ENCODE peak calls at places on chromosome 13, in seven cellular contexts. A, L, I, T, N, X and G are unnamed samples.

GRCh38 chr13:67742478-67742877 is 512.3 kb upstream of the PCDH9 start:
- DNase-seq in A (no peak), L (no peak), X (no peak), I (no peak), T (no peak), N (no peak), G (no peak)

GRCh38 chr13:105097501-105097900 is 1438.0 kb downstream of the EFNB2 start:
- DNase-seq in X (no peak), N (no peak), I (no peak), T (no peak), A (no peak), L (no peak), G (no peak)

GRCh38 chr13:52851153-52851962 is 2.9 kb upstream of the PCDH8 start:
- DNase-seq in L (no peak), N (no peak), T (peak), X (no peak), I (peak), A (no peak), G (peak)

GRCh38 chr13:97189943-97190342 is 32.2 kb upstream of the MBNL2 start:
- DNase-seq in I (no peak), N (no peak), L (no peak), T (no peak), A (no peak), X (no peak), G (no peak)

GRCh38 chr13:38636106-38636505 is 50.8 kb upstream of the FREM2 start:
- DNase-seq in A (no peak), T (no peak), I (no peak), L (no peak), X (no peak), N (no peak), G (no peak)

GRCh38 chr13:96728463-96728862 is 265.8 kb downstream of the OXGR1 start:
- DNase-seq in I (no peak), X (no peak), N (no peak), T (no peak), L (no peak), A (no peak), G (peak)

GRCh38 chr13:112760440-112760839 is 70.6 kb downstream of the ATP11A start:
- DNase-seq in A (no peak), N (no peak), T (no peak), L (no peak), I (no peak), X (no peak), G (no peak)

GRCh38 chr13:114140131-114140908 is 7.9 kb upstream of the RASA3 start:
- DNase-seq in X (no peak), N (no peak), T (no peak), A (no peak), L (no peak), I (no peak), G (no peak)

GRCh38 chr13:37485766-37486165 is 112.8 kb downstream of the POSTN start:
- DNase-seq in A (no peak), N (no peak), T (no peak), L (no peak), I (no peak), X (no peak), G (peak)

GRCh38 chr13:110683203-110683883 is 22.6 kb downstream of the CARS2 start:
- DNase-seq in L (no peak), A (peak), I (peak), N (no peak), X (no peak), T (no peak), G (no peak)

GRCh38 chr13:111039735-111040134 is 75.4 kb upstream of the ARHGEF7 start:
- DNase-seq in I (no peak), L (no peak), X (no peak), A (no peak), N (no peak), T (no peak), G (no peak)

GRCh38 chr13:112819816-112820215 is 130.0 kb downstream of the ATP11A start:
- DNase-seq in T (no peak), I (no peak), X (no peak), L (no peak), A (no peak), N (no peak), G (no peak)

GRCh38 chr13:105914637-105915036 is 620.8 kb downstream of the EFNB2 start:
- DNase-seq in N (no peak), A (no peak), T (no peak), L (peak), X (no peak), I (no peak), G (peak)

GRCh38 chr13:111335263-111335662 is 14.8 kb downstream of the TEX29 start:
- DNase-seq in I (no peak), T (no peak), A (no peak), N (no peak), X (no peak), L (no peak), G (no peak)

GRCh38 chr13:112859817-112860190 is 109.2 kb upstream of the MCF2L start:
- DNase-seq in L (peak), I (peak), T (no peak), X (no peak), A (no peak), N (peak), G (no peak)

GRCh38 chr13:109874921-109875454 is 88.6 kb upstream of the IRS2 start:
- DNase-seq in I (no peak), N (peak), T (no peak), L (no peak), A (no peak), X (no peak), G (peak)

GRCh38 chr13:106649495-106649894 is 81.6 kb upstream of the ARGLU1 start:
- DNase-seq in L (no peak), T (no peak), A (no peak), N (peak), I (no peak), X (no peak), G (peak)

GRCh38 chr13:41651413-41652068 is 194.2 kb downstream of the RGCC start:
- DNase-seq in T (no peak), L (no peak), I (no peak), X (no peak), A (no peak), N (no peak), G (no peak)

GRCh38 chr13:28582225-28582891 is 76.6 kb upstream of the POMP start:
- DNase-seq in T (no peak), A (no peak), I (peak), N (no peak), L (no peak), X (no peak), G (no peak)

GRCh38 chr13:30744056-30744684 is 8.8 kb downstream of the ALOX5AP start:
- DNase-seq in A (peak), N (peak), X (no peak), T (no peak), I (no peak), L (no peak), G (no peak)

GRCh38 chr13:29753593-29754485 is 96.6 kb downstream of the UBL3 start:
- DNase-seq in I (no peak), L (no peak), N (no peak), T (no peak), X (no peak), A (no peak), G (no peak)

GRCh38 chr13:30341815-30342570 is 34.6 kb upstream of the KATNAL1 start:
- DNase-seq in I (peak), N (peak), A (no peak), X (peak), T (no peak), L (peak), G (peak)

GRCh38 chr13:45441633-45442032 is 23.1 kb upstream of the COG3 start:
- DNase-seq in L (no peak), X (no peak), T (no peak), A (no peak), N (no peak), I (peak), G (peak)
- H3K27ac ChIP-seq in L (no peak), X (no peak), T (no peak), A (no peak), N (no peak), I (no peak), G (no peak)

DNA sequence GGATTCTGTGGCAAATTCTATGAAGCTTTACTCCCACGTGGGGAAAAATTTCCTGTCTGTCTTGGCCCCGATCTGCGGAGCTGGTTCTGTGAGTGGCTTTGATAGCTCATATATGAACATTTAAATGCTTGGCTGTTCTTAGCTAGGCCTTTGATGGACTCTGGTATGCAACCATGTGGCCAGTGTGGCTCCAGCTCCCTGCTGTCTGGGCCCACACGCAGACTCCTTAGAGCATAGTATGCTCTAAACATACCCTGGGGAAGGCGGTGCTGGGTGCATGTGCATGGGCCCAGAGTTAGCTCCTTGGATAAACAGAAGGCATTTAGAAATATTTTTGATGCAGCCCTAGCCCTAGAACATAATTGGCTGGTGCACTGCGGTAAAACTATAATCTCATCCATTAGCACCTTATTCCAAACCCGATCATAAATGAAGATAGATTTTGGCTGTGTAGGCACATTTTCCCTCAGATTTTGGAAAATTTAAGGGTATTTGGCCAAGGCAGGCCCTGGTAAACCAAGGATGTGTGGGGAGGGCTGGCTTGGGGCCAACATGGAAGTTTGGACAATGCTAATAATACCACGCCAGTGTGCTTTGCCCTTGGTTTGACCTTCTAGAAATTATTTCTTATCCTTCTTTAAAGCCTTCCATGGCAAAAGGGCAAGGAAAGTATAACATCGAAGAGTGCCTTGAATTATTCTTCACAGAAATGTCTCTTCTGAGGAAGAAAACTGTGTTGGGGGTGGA is 153.5 kb downstream of the LMO7 start:
- DNase-seq in T (no peak), X (no peak), I (no peak), N (no peak), L (no peak), A (no peak), G (no peak)
- H3K27ac ChIP-seq in T (no peak), X (no peak), I (no peak), N (no peak), L (no peak), A (no peak), G (no peak)

GRCh38 chr13:24050796-24051715 is 109.5 kb upstream of the SPATA13 start:
- DNase-seq in X (no peak), I (peak), N (no peak), A (no peak), T (no peak), L (no peak), G (peak)

GRCh38 chr13:24052547-24052981 is 108.0 kb upstream of the SPATA13 start:
- DNase-seq in I (peak), T (no peak), L (no peak), X (peak), N (no peak), A (no peak), G (no peak)

GRCh38 chr13:24050292-24050711 is 110.2 kb upstream of the SPATA13 start:
- DNase-seq in N (peak), I (peak), A (no peak), T (peak), X (peak), L (no peak), G (peak)

GRCh38 chr13:24053505-24054251 is 106.8 kb upstream of the SPATA13 start:
- DNase-seq in N (peak), A (peak), T (peak), I (peak), X (peak), L (no peak), G (peak)
- H3K27ac ChIP-seq in N (no peak), A (no peak), T (peak), I (no peak), X (peak), L (peak), G (no peak)

GRCh38 chr13:98543380-98544104 is 33.4 kb downstream of the STK24 start:
- DNase-seq in L (no peak), N (no peak), T (no peak), X (no peak), I (no peak), A (no peak), G (no peak)
- H3K27ac ChIP-seq in L (no peak), N (no peak), T (no peak), X (no peak), I (no peak), A (peak), G (no peak)

GRCh38 chr13:77313923-77314322 is 13.0 kb downstream of the MYCBP2 start:
- DNase-seq in N (no peak), T (no peak), X (no peak), L (no peak), I (no peak), A (no peak), G (no peak)

GRCh38 chr13:77319536-77319935 is 7.4 kb downstream of the MYCBP2 start:
- DNase-seq in N (no peak), I (no peak), X (no peak), A (no peak), T (no peak), L (no peak), G (no peak)

GRCh38 chr13:77318741-77319140 is 8.2 kb downstream of the MYCBP2 start:
- DNase-seq in L (no peak), A (no peak), X (no peak), T (no peak), N (no peak), I (no peak), G (no peak)

GRCh38 chr13:77312311-77312710 is 14.6 kb downstream of the MYCBP2 start:
- DNase-seq in T (no peak), I (no peak), N (no peak), A (no peak), X (no peak), L (no peak), G (no peak)

GRCh38 chr13:77316430-77316829 is 10.5 kb downstream of the MYCBP2 start:
- DNase-seq in L (no peak), I (no peak), N (no peak), T (no peak), X (no peak), A (no peak), G (no peak)
- H3K27ac ChIP-seq in L (no peak), I (no peak), N (no peak), T (no peak), X (no peak), A (peak), G (no peak)

GRCh38 chr13:35475960-35476943 is at the start of gene MAB21L1:
- DNase-seq in T (peak), I (no peak), N (no peak), A (no peak), L (no peak), X (no peak), G (no peak)

GRCh38 chr13:35472308-35473008 is 4.0 kb downstream of the MAB21L1 start:
- DNase-seq in L (no peak), I (no peak), X (no peak), N (no peak), A (no peak), T (no peak), G (no peak)

GRCh38 chr13:35474551-35474950 is 1.9 kb downstream of the MAB21L1 start:
- DNase-seq in I (no peak), L (no peak), T (no peak), A (no peak), N (no peak), X (no peak), G (no peak)

GRCh38 chr13:35478384-35479222 is 2.1 kb upstream of the MAB21L1 start:
- DNase-seq in A (no peak), I (no peak), X (no peak), L (no peak), N (no peak), T (no peak), G (no peak)

GRCh38 chr13:35475131-35475959 is 1.1 kb downstream of the MAB21L1 start:
- DNase-seq in N (no peak), I (peak), T (no peak), A (no peak), X (no peak), L (no peak), G (no peak)
- H3K27ac ChIP-seq in N (no peak), I (no peak), T (no peak), A (no peak), X (no peak), L (no peak), G (no peak)

GRCh38 chr13:46374710-46375109 is 12.3 kb downstream of the RUBCNL start:
- DNase-seq in A (no peak), X (no peak), I (peak), L (no peak), N (no peak), T (no peak), G (no peak)
- H3K27ac ChIP-seq in A (no peak), X (no peak), I (peak), L (no peak), N (no peak), T (no peak), G (no peak)